ENCODE peak calls at places on chromosomes 16 and 17, in eight cellular contexts. U, H, G, T, J, F, A and X are unnamed samples.

GRCh38 chr16:12158428-12158827 is 181.9 kb downstream of the SNX29 start:
- DNase-seq in U (no peak), H (peak), G (no peak), T (no peak), J (no peak), F (no peak), A (no peak), X (no peak)

GRCh38 chr17:43434902-43435319 is 36.1 kb downstream of the ARL4D start:
- DNase-seq in U (no peak), H (no peak), G (no peak), T (no peak), J (no peak), F (no peak), A (no peak), X (no peak)

GRCh38 chr17:1019451-1019850 is 22.5 kb downstream of the TIMM22 start:
- DNase-seq in U (no peak), H (no peak), G (no peak), T (no peak), J (peak), F (no peak), A (no peak), X (no peak)

GRCh38 chr17:47983492-47984223 is 12.7 kb downstream of the CDK5RAP3 start:
- DNase-seq in U (no peak), H (no peak), G (no peak), T (no peak), J (no peak), F (no peak), A (no peak), X (no peak)

GRCh38 chr17:4998027-4998665 is 396 bp downstream of the KIF1C start:
- DNase-seq in U (peak), H (peak), G (peak), T (peak), J (peak), F (peak), A (peak), X (peak)

GRCh38 chr17:336110-337021 is 16.2 kb downstream of the RPH3AL start:
- DNase-seq in U (peak), H (no peak), G (no peak), T (peak), J (peak), F (peak), A (peak), X (no peak)

GRCh38 chr16:50737420-50737959 is 4.4 kb upstream of the CYLD start:
- DNase-seq in U (no peak), H (no peak), G (no peak), T (no peak), J (no peak), F (no peak), A (no peak), X (no peak)

GRCh38 chr17:20999044-20999573 is 43.7 kb downstream of the USP22 start:
- DNase-seq in U (no peak), H (peak), G (no peak), T (no peak), J (no peak), F (no peak), A (no peak), X (no peak)

GRCh38 chr16:8070501-8070900 is 519.8 kb downstream of the TMEM114 start:
- DNase-seq in U (no peak), H (no peak), G (no peak), T (no peak), J (no peak), F (no peak), A (no peak), X (no peak)

GRCh38 chr17:30346211-30346831 is 12.5 kb upstream of the TMIGD1 start:
- DNase-seq in U (no peak), H (no peak), G (no peak), T (no peak), J (no peak), F (no peak), A (no peak), X (no peak)

GRCh38 chr16:56675685-56676210 is 6.1 kb downstream of the MT1H start:
- DNase-seq in U (no peak), H (no peak), G (no peak), T (no peak), J (no peak), F (no peak), A (peak), X (no peak)

GRCh38 chr16:56513972-56514371 is 5.9 kb downstream of the BBS2 start:
- DNase-seq in U (peak), H (peak), G (no peak), T (no peak), J (peak), F (no peak), A (no peak), X (no peak)

GRCh38 chr16:4059969-4060368 is 56.3 kb downstream of the ADCY9 start:
- DNase-seq in U (peak), H (no peak), G (no peak), T (no peak), J (no peak), F (no peak), A (no peak), X (no peak)

GRCh38 chr17:6574689-6575595 is 18.6 kb upstream of the PITPNM3 start:
- DNase-seq in U (no peak), H (peak), G (no peak), T (no peak), J (peak), F (no peak), A (peak), X (no peak)

GRCh38 chr17:34665803-34666763 is 86.7 kb downstream of the TMEM132E start:
- DNase-seq in U (no peak), H (no peak), G (no peak), T (no peak), J (no peak), F (no peak), A (no peak), X (no peak)

DNA sequence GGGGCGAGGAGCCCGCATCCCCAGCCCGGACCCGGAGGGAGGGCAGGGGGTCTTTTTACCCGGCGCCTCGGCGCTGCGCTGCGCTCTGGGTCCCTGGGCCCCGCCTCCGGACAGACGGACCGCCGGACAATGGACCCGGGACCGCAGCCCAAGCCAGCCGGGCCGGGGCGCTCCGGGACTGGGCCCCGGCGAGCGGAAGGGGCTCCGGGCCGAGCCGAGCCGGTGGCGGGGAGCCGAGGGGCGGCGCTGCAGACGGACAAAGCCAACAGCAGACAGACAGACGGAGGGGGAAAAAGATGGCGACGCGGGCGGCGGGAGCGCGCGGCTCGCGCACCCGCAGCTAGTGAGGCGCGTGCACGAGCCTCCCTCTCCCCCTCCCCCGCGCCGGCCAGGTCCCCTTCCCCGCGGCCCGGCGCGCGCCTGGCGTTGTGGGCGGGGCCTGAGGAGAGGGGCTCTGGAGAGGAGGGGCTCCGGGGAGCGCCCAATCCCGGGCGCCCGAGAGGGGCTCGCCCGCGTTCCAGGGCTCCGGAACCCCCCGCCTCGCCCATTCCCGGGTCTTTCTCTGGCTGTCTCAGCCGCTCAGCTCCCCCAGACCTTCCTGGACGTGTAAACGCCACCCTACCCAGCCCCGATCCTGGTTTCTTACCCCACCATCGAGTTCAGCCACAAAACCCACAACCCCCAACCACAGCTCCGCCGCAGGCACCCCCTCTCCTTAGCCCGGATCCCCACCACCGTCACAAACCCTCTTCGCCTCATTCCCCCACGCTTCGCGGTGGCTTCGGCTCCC is at the start of gene ZNF821:
- DNase-seq in U (peak), H (peak), G (peak), T (peak), J (peak), F (peak), A (peak), X (peak)
- TF ChIP-seq CTCF in U (peak), H (no peak), G (peak), T (peak), J (peak), F (peak), A (no peak), X (no peak)

GRCh38 chr17:40331743-40332641 is 23.0 kb downstream of the RARA start:
- DNase-seq in U (peak), H (peak), G (no peak), T (peak), J (peak), F (peak), A (peak), X (no peak)
- TF ChIP-seq CTCF in U (no peak), H (no peak), G (no peak), T (no peak), J (no peak), F (no peak), A (no peak), X (no peak)

GRCh38 chr17:41772218-41772585 is 14.3 kb downstream of the JUP start:
- DNase-seq in U (peak), H (no peak), G (no peak), T (peak), J (no peak), F (peak), A (no peak), X (no peak)
- TF ChIP-seq CTCF in U (no peak), H (no peak), G (no peak), T (no peak), J (no peak), F (no peak), A (no peak), X (no peak)

GRCh38 chr17:74925242-74925641 is 1.2 kb downstream of the OTOP2 start:
- DNase-seq in U (no peak), H (no peak), G (no peak), T (no peak), J (no peak), F (no peak), A (no peak), X (no peak)

GRCh38 chr17:74922172-74922571 is 883 bp downstream of the USH1G start:
- DNase-seq in U (no peak), H (no peak), G (no peak), T (no peak), J (no peak), F (no peak), A (no peak), X (no peak)

GRCh38 chr17:74922694-74923537 is at the start of gene USH1G:
- DNase-seq in U (no peak), H (peak), G (no peak), T (no peak), J (no peak), F (peak), A (peak), X (peak)

GRCh38 chr17:74924250-74924948 is at the start of gene OTOP2:
- DNase-seq in U (no peak), H (no peak), G (no peak), T (peak), J (peak), F (peak), A (peak), X (no peak)

DNA sequence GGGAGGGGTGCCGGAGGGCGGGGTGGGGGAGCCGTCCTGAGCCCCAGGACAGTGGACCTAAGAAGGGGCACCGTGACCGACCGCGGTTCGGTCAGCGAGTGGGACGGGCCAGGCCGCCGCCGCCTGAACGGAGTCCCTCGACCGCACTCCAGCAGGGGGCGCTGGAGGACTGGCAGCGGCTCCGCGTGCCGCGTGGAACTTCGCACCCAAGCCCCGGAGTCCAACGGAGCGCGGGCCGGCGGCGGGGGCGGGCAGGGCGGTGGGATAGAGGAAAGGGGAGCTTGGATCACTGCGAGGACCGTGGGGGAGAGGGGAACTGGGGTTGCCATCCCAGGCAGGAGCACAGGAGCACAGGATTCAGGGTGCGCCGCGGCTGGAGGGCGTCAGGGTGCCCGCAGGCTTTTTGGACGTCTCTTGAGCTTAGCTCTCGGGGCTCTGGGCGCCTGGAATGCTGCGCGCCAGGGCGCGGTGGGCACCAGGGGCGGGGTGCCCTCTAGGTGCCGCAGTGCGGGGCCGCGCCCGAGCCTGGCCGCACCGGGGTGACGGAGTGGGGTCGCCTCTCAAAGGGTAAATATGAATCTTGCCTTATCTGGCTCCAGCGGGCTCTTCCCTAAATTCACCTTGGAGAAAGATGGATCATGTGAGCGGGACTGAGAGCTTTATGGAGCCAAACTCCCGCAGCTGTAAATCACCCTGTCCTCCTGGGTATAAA is 379 bp upstream of the OTOP2 start:
- DNase-seq in U (peak), H (peak), G (peak), T (peak), J (peak), F (peak), A (peak), X (peak)
- TF ChIP-seq CTCF in U (peak), H (peak), G (peak), T (peak), J (peak), F (peak), A (peak), X (no peak)